ENCODE peak calls at places on chromosome 1, in four cellular contexts. E is esophagus squamous epithelium, J is right lobe of liver, W is heart left ventricle. O is an unnamed sample.
A peak's percentile ranks its signal among the peaks of the same experiment; 100 is the strongest.

GRCh38 chr1:77051406-77051805 is 167.8 kb downstream of the PIGK start:
- DNase-seq in J (no peak), E (no peak), W (no peak), O (no peak)

GRCh38 chr1:243447342-243447741 is 191.5 kb downstream of the SDCCAG8 start:
- DNase-seq in W (no peak), J (peak; percentile 58), E (no peak), O (no peak)

GRCh38 chr1:58664881-58665280 is 35.0 kb downstream of the MYSM1 start:
- DNase-seq in W (no peak), E (no peak), J (no peak), O (no peak)

GRCh38 chr1:110061341-110061740 is 9.1 kb downstream of the ALX3 start:
- DNase-seq in W (no peak), J (no peak), E (no peak), O (no peak)

GRCh38 chr1:76868916-76869315 is 1.6 kb downstream of the ST6GALNAC5 start:
- DNase-seq in J (no peak), W (no peak), E (no peak), O (no peak)

GRCh38 chr1:53621144-53621543 is 117.8 kb downstream of the GLIS1 start:
- DNase-seq in J (no peak), W (peak; percentile 9), E (no peak), O (peak; percentile 43)

GRCh38 chr1:222416001-222416791 is 131.7 kb downstream of the HHIPL2 start:
- DNase-seq in E (no peak), J (no peak), W (no peak), O (no peak)

GRCh38 chr1:54487571-54488050 is 60.4 kb upstream of the ACOT11 start:
- DNase-seq in E (no peak), W (no peak), J (peak; percentile 53), O (no peak)

GRCh38 chr1:219507432-219507831 is 105.5 kb downstream of the ZC3H11B start:
- DNase-seq in J (no peak), W (no peak), E (no peak), O (no peak)

GRCh38 chr1:2587071-2587859 is 688 bp downstream of the PRXL2B start:
- DNase-seq in J (no peak), E (no peak), W (peak; percentile 54), O (no peak)

GRCh38 chr1:160704250-160704649 is 7.4 kb downstream of the CD48 start:
- DNase-seq in W (no peak), J (no peak), E (no peak), O (no peak)

GRCh38 chr1:227728059-227728891 is 6.8 kb downstream of the JMJD4 start:
- DNase-seq in E (no peak), W (peak; percentile 85), J (peak; percentile 93), O (no peak)

GRCh38 chr1:55703726-55704363 is 488.7 kb upstream of the USP24 start:
- DNase-seq in W (no peak), J (no peak), E (no peak), O (no peak)

GRCh38 chr1:235006132-235006721 is 122.4 kb downstream of the TOMM20 start:
- DNase-seq in J (no peak), W (no peak), E (no peak), O (no peak)

GRCh38 chr1:14328687-14329086 is 269.8 kb upstream of the KAZN start:
- DNase-seq in W (no peak), E (no peak), J (no peak), O (no peak)

GRCh38 chr1:150970818-150971582 is 3.6 kb downstream of the CERS2 start:
- DNase-seq in W (peak; percentile 69), J (peak; percentile 87), E (no peak), O (no peak)
- TF ChIP-seq POLR2A in W (no peak), J (peak; percentile 54), E (no peak), O (peak; percentile 15)

DNA sequence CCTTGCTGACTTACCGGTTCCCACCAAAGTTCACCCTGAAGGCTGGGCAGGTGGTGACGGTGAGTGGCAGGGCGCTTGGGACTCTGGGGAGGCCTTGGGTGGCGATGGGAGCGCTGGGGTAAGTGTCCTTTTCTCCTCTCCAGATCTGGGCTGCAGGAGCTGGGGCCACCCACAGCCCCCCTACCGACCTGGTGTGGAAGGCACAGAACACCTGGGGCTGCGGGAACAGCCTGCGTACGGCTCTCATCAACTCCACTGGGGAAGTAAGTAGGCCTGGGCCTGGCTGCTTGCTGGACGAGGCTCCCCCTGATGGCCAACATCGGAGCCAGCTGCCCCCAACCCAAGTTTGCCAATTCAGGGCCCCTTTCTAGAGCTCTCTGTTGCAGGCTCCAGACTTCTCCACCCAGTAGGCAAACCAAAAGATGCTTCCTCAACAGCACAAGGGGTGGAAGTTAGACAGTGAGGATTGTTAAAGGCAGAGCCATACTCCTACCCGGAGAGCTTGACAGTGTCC is 16.4 kb upstream of the SEMA4A start:
- DNase-seq in W (no peak), J (no peak), E (no peak), O (no peak)
- TF ChIP-seq CTCF in W (no peak), J (no peak), E (no peak), O (no peak)

GRCh38 chr1:12125422-12126355 is 41.1 kb upstream of the TNFRSF1B start:
- DNase-seq in J (no peak), W (peak; percentile 40), E (no peak), O (no peak)
- H3K27ac ChIP-seq in J (no peak overlapping the region), W (peak overlapping the region; percentile 6), E (peak overlapping the region; percentile 64), O (peak overlapping the region; percentile 53)

GRCh38 chr1:21260405-21261129 is 29.7 kb downstream of the ECE1 start:
- DNase-seq in E (no peak), W (no peak), J (no peak), O (no peak)

GRCh38 chr1:21263653-21264225 is 26.5 kb downstream of the ECE1 start:
- DNase-seq in J (no peak), E (no peak), W (no peak), O (no peak)

GRCh38 chr1:21262282-21263051 is 27.8 kb downstream of the ECE1 start:
- DNase-seq in E (no peak), W (peak; percentile 83), J (peak; percentile 67), O (no peak)

GRCh38 chr1:21263052-21263429 is 27.2 kb downstream of the ECE1 start:
- DNase-seq in E (no peak), W (no peak), J (no peak), O (no peak)

GRCh38 chr1:21261551-21262281 is 28.5 kb downstream of the ECE1 start:
- DNase-seq in E (no peak), W (peak; percentile 88), J (peak; percentile 58), O (no peak)
- TF ChIP-seq POLR2A in E (no peak), W (no peak), J (no peak), O (no peak)